ENCODE peak calls at places on chromosomes 2 and 18, in five cellular contexts. M is K562, K is HepG2, X is GM12878, I is IMR-90. W is an unnamed sample.

GRCh38 chr2:55102056-55102812 is 52.0 kb upstream of the RTN4 start:
- DNase-seq in M (no peak), I (peak; percentile 96), X (no peak), K (no peak), W (no peak)

GRCh38 chr2:189149981-189150380 is 29.6 kb downstream of the COL5A2 start:
- DNase-seq in I (peak; percentile 65), X (no peak), M (no peak), K (no peak), W (peak; percentile 54)

GRCh38 chr2:159185401-159186130 is 100.9 kb downstream of the WDSUB1 start:
- DNase-seq in K (peak; percentile 23), I (peak; percentile 58), M (peak; percentile 61), X (peak; percentile 48), W (peak; percentile 10)

GRCh38 chr2:106825161-106825560 is 60.8 kb downstream of the ST6GAL2 start:
- DNase-seq in K (no peak), M (no peak), I (no peak), X (no peak), W (peak; percentile 17)

GRCh38 chr2:177020524-177021119 is 192.0 kb upstream of the HNRNPA3 start:
- DNase-seq in I (no peak), X (no peak), K (no peak), M (no peak), W (no peak)

GRCh38 chr2:238700506-238701050 is 147.3 kb upstream of the TWIST2 start:
- DNase-seq in I (no peak), X (no peak), M (no peak), K (no peak), W (no peak)

GRCh38 chr2:120445431-120446143 is 99.7 kb downstream of the INHBB start:
- DNase-seq in K (peak; percentile 77), X (no peak), I (peak; percentile 33), M (no peak), W (no peak)

GRCh38 chr18:48949051-48949605 is 1.6 kb downstream of the SMAD7 start:
- DNase-seq in M (no peak), X (no peak), I (no peak), K (no peak), W (no peak)

GRCh38 chr2:56741601-56742102 is 557.9 kb downstream of the CCDC85A start:
- DNase-seq in K (peak; percentile 18), M (no peak), I (peak; percentile 71), X (no peak), W (peak; percentile 84)

GRCh38 chr2:7523557-7524210 is 606.5 kb downstream of the RNF144A start:
- DNase-seq in K (no peak), I (no peak), M (no peak), X (no peak), W (no peak)

GRCh38 chr2:55590810-55591440 is 26.5 kb downstream of the PPP4R3B start:
- DNase-seq in X (peak; percentile 11), K (no peak), I (peak; percentile 60), M (peak; percentile 35), W (peak; percentile 24)

GRCh38 chr18:649341-649740 is 8.1 kb upstream of the TYMS start:
- DNase-seq in X (no peak), I (peak; percentile 56), M (no peak), K (peak; percentile 35), W (no peak)

GRCh38 chr2:147008481-147008880 is 836.3 kb upstream of the ACVR2A start:
- DNase-seq in X (no peak), M (no peak), K (no peak), I (no peak), W (no peak)

GRCh38 chr2:205188516-205189138 is 493.7 kb upstream of the NRP2 start:
- DNase-seq in M (no peak), I (peak; percentile 82), X (no peak), K (no peak), W (no peak)

GRCh38 chr18:66632771-66633170 is 28.9 kb upstream of the CDH19 start:
- DNase-seq in I (no peak), M (no peak), K (no peak), X (no peak), W (no peak)

GRCh38 chr2:120400546-120400945 is 54.6 kb downstream of the INHBB start:
- DNase-seq in X (no peak), M (no peak), I (no peak), K (no peak), W (no peak)

GRCh38 chr18:22601481-22601880 is 183.8 kb upstream of the CTAGE1 start:
- DNase-seq in M (no peak), K (no peak), I (no peak), X (no peak), W (no peak)

GRCh38 chr2:100252811-100253698 is 69.2 kb downstream of the LONRF2 start:
- DNase-seq in K (no peak), X (no peak), M (no peak), I (no peak), W (no peak)

GRCh38 chr2:25989154-25989553 is 6.9 kb upstream of the KIF3C start:
- DNase-seq in M (no peak), X (no peak), K (no peak), I (no peak), W (no peak)

GRCh38 chr2:210128961-210129360 is 42.2 kb downstream of the KANSL1L start:
- DNase-seq in K (peak; percentile 16), X (no peak), I (no peak), M (no peak), W (no peak)

GRCh38 chr2:11687736-11688135 is 17.7 kb upstream of the NTSR2 start:
- DNase-seq in M (no peak), K (no peak), I (no peak), X (no peak), W (no peak)

GRCh38 chr2:188309364-188309763 is 17.7 kb downstream of the GULP1 start:
- DNase-seq in K (no peak), X (no peak), I (no peak), M (no peak), W (no peak)

GRCh38 chr2:83823238-83823637 is 635.8 kb downstream of the SUCLG1 start:
- DNase-seq in I (no peak), M (no peak), K (no peak), X (no peak), W (no peak)

GRCh38 chr2:1628893-1629292 is 115.4 kb downstream of the PXDN start:
- DNase-seq in X (no peak), M (no peak), K (no peak), I (peak; percentile 74), W (no peak)

GRCh38 chr2:74387346-74387745 is 7.2 kb upstream of the DCTN1 start:
- DNase-seq in X (no peak), K (no peak), I (peak; percentile 47), M (no peak), W (no peak)

GRCh38 chr2:64955467-64955866 is 33.7 kb upstream of the SLC1A4 start:
- DNase-seq in X (no peak), I (no peak), M (peak; percentile 53), K (no peak), W (no peak)

GRCh38 chr2:31359229-31359628 is 55.3 kb downstream of the XDH start:
- DNase-seq in X (no peak), K (no peak), M (no peak), I (no peak), W (no peak)

GRCh38 chr18:76803814-76804213 is 18.5 kb upstream of the ZNF236 start:
- DNase-seq in I (peak; percentile 52), X (peak; percentile 51), K (peak; percentile 44), M (peak; percentile 47), W (peak; percentile 76)

GRCh38 chr2:164109006-164109405 is 373.2 kb upstream of the FIGN start:
- DNase-seq in X (no peak), K (no peak), M (no peak), I (no peak), W (no peak)

GRCh38 chr2:155266579-155266978 is 568.1 kb downstream of the KCNJ3 start:
- DNase-seq in K (no peak), X (no peak), M (no peak), I (no peak), W (no peak)

GRCh38 chr2:54470241-54470938 is 14.3 kb downstream of the SPTBN1 start:
- DNase-seq in X (no peak), K (no peak), I (peak; percentile 79), M (no peak), W (no peak)

GRCh38 chr18:25457636-25458035 is 105.7 kb upstream of the ZNF521 start:
- DNase-seq in I (peak; percentile 68), M (no peak), K (no peak), X (no peak), W (no peak)

GRCh38 chr2:54267577-54267976 is 11.5 kb upstream of the TSPYL6 start:
- DNase-seq in K (no peak), I (no peak), X (no peak), M (no peak), W (no peak)

GRCh38 chr2:149562304-149562703 is 25.3 kb downstream of the MMADHC start:
- DNase-seq in I (peak; percentile 59), K (peak; percentile 47), X (no peak), M (no peak), W (peak; percentile 10)
- TF ChIP-seq USF2 in I (no peak), K (no peak), X (no peak), M (no peak), W (no peak)

GRCh38 chr2:168277276-168277675 is 29.9 kb upstream of the STK39 start:
- DNase-seq in M (no peak), I (no peak), K (no peak), X (no peak), W (no peak)

DNA sequence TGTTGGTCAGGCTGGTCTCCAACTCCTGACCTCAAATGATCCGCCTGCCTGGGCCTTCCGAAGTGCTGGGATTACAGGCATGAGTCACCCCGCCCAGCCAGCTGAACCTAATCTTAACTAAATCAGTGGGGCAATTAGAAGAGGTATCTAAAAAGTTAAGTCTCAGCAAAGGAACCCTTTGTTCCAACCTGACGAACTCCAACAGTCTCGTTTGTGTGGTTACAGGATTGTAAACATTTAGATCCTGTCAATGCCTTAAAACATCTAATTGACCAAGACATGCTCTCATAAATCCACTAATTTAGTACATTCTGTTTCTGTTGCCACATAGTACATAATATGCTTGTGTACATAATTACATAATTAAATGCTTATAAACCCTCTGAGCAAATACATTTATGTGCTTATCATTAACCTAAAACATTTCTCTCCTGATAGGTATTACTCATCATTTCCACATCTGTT is 31.1 kb upstream of the STK39 start:
- DNase-seq in I (peak; percentile 31), X (no peak), M (no peak), K (peak; percentile 71), W (no peak)
- TF ChIP-seq RAD21 in I (no peak), X (no peak), M (no peak), K (no peak), W (no peak)

GRCh38 chr2:222884114-222884764 is 23.4 kb downstream of the ACSL3 start:
- DNase-seq in X (no peak), K (no peak), M (no peak), I (no peak), W (no peak)
- TF ChIP-seq USF2 in X (no peak), K (no peak), M (no peak), I (no peak), W (no peak)

DNA sequence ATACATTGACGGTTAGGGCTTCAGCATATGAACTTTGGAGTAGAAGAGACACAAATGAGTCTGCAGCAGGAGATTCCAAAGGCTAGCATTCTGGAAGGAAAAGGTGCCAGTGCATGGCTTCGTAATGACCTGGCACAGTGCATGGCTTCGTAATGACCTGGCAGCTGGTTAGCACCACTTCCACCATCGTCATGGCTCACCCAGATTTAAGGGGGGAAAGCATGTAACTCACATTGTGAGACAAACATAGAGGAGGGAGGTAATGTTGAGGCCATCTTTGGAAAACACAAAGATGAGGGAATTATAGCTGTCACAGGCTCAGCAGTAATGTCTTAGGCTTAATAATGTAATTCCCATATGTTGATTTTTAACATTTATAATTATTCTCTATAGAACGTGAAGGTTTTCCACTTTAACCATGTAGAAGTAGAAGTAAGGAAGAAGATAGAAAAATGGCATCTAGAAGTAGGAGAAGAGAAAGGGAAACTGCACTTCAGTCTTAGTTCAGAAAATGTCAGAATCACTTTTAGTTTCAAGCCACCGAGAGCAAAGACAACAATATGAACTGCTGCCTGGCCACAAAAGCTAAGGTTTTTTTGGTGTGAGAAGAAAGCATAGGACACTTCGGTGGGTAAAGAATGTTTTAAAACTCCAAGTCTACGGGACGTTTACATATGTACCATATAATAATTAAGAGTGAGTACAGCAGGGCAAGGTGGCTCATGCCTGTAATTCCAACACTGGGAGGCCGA is 6.8 kb upstream of the STK25 start:
- DNase-seq in M (no peak), K (no peak), X (peak; percentile 60), I (no peak), W (no peak)
- TF ChIP-seq RAD21 in M (no peak), K (no peak), X (no peak), I (no peak), W (no peak)

W was measured in A549.